ENCODE peak calls at places on chromosomes 6 and 20, in six cellular contexts. J is NB4, P is A549, Z is endothelial cell of umbilical vein, V is GM12878, E is HepG2. W is an unnamed sample.
A peak's percentile ranks its signal among the peaks of the same experiment; 100 is the strongest.

GRCh38 chr6:153160221-153160620 is 29.1 kb upstream of the RGS17 start:
- DNase-seq in J (no peak), P (no peak), Z (no peak), V (no peak), E (peak; percentile 64), W (no peak)

GRCh38 chr6:155528982-155529453 is 73.4 kb upstream of the NOX3 start:
- DNase-seq in J (peak; percentile 90), P (no peak), Z (peak; percentile 95), V (no peak), E (peak; percentile 95), W (no peak)

GRCh38 chr6:90216081-90216977 is 80.3 kb downstream of the BACH2 start:
- DNase-seq in J (peak; percentile 56), P (no peak), Z (peak; percentile 60), V (no peak), E (peak; percentile 33), W (no peak)

GRCh38 chr6:26536571-26537159 is 1.5 kb upstream of the HMGN4 start:
- DNase-seq in J (peak; percentile 32), P (no peak), Z (peak; percentile 58), V (no peak), E (peak; percentile 35), W (peak; percentile 71)

GRCh38 chr6:163398796-163399195 is 15.7 kb upstream of the QKI start:
- DNase-seq in J (peak; percentile 89), P (no peak), Z (no peak), V (no peak), E (no peak), W (no peak)

GRCh38 chr20:29874476-29875202 is 1382.8 kb upstream of the DEFB115 start:
- DNase-seq in J (no peak), P (no peak), Z (no peak), V (no peak), E (no peak), W (no peak)

GRCh38 chr20:45842169-45842812 is 8.7 kb downstream of the SNX21 start:
- DNase-seq in J (peak; percentile 34), P (no peak), Z (peak; percentile 43), V (peak; percentile 33), E (no peak), W (no peak)

GRCh38 chr6:113586413-113586812 is 270.7 kb upstream of the MARCKS start:
- DNase-seq in J (no peak), P (no peak), Z (no peak), V (no peak), E (no peak), W (no peak)

GRCh38 chr20:64222851-64223525 is 32.6 kb upstream of the PCMTD2 start:
- DNase-seq in J (no peak), P (no peak), Z (no peak), V (no peak), E (no peak), W (no peak)

GRCh38 chr6:113969888-113970807 is 800 bp downstream of the HDAC2 start:
- DNase-seq in J (peak; percentile 80), P (no peak), Z (peak; percentile 71), V (no peak), E (peak; percentile 48), W (peak; percentile 71)

GRCh38 chr20:57197352-57198198 is 68.9 kb downstream of the BMP7 start:
- DNase-seq in J (peak; percentile 22), P (no peak), Z (no peak), V (no peak), E (no peak), W (no peak)

GRCh38 chr6:47700051-47700450 is 1.7 kb downstream of the ADGRF4 start:
- DNase-seq in J (no peak), P (peak; percentile 9), Z (no peak), V (no peak), E (no peak), W (no peak)

GRCh38 chr20:24829649-24830370 is 119.3 kb upstream of the CST7 start:
- DNase-seq in J (no peak), P (no peak), Z (no peak), V (no peak), E (no peak), W (no peak)

GRCh38 chr20:56422131-56422823 is 10.2 kb downstream of the CASS4 start:
- DNase-seq in J (peak; percentile 85), P (peak; percentile 24), Z (peak; percentile 93), V (no peak), E (peak; percentile 81), W (no peak)

GRCh38 chr6:139508023-139508422 is 133.6 kb upstream of the CITED2 start:
- DNase-seq in J (peak; percentile 9), P (no peak), Z (no peak), V (no peak), E (peak; percentile 23), W (no peak)

GRCh38 chr6:169959129-169960002 is 207.9 kb downstream of the ERMARD start:
- DNase-seq in J (peak; percentile 92), P (no peak), Z (peak; percentile 26), V (no peak), E (no peak), W (no peak)

GRCh38 chr6:118890997-118891790 is 2.8 kb upstream of the ASF1A start:
- DNase-seq in J (peak; percentile 39), P (no peak), Z (no peak), V (no peak), E (no peak), W (no peak)

GRCh38 chr6:167730441-167730840 is 96.3 kb upstream of the AFDN start:
- DNase-seq in J (no peak), P (no peak), Z (no peak), V (no peak), E (no peak), W (no peak)
- TF ChIP-seq MYC in J (no peak), P (no peak), Z (no peak), V (no peak), E (no peak), W (no peak)

GRCh38 chr20:62792182-62792939 is 3.9 kb upstream of the MRGBP start:
- DNase-seq in J (no peak), P (no peak), Z (no peak), V (no peak), E (peak; percentile 48), W (no peak)

GRCh38 chr20:62792940-62793756 is 3.1 kb upstream of the MRGBP start:
- DNase-seq in J (no peak), P (no peak), Z (no peak), V (no peak), E (no peak), W (no peak)

GRCh38 chr20:62793757-62794006 is 2.6 kb upstream of the MRGBP start:
- DNase-seq in J (peak; percentile 42), P (no peak), Z (no peak), V (no peak), E (no peak), W (no peak)

GRCh38 chr20:62790075-62790474 is 6.2 kb upstream of the MRGBP start:
- DNase-seq in J (no peak), P (no peak), Z (no peak), V (no peak), E (no peak), W (no peak)

GRCh38 chr20:62791301-62792181 is 4.7 kb upstream of the MRGBP start:
- DNase-seq in J (peak; percentile 96), P (peak; percentile 92), Z (peak; percentile 94), V (no peak), E (peak; percentile 94), W (peak; percentile 70)
- TF ChIP-seq MYC in J (peak; percentile 93), P (no peak), Z (no peak), V (no peak), E (peak; percentile 68), W (no peak)

DNA sequence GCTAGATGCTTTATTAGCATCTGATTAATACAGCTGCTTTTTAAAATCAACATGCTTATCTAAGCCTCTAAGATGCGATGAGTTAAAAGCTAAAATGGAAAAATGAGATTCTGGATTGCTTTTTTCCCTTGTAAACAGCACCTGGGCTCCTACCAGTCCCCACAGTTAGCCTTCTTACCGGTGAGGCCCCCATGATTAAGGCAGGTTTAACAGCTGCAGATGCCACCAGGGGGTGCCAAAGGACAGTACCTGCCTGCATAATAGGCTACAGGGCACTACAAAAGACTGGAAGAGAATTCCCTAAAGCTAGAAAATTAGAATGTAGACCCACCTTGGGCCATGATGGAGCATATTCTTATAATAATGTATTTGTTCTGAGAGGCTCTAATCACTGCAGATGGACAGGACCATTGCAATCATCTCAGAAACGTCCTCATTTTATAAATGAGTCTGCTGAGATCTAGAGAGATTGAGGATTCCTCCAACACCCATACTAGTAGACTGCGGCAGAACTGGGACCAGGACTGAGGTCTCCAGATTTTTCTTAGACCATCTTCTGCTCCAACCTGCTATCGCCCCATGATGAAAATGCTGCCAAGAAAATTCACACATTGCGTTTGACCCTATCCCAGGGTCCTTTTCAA is 148.7 kb downstream of the RPS12 start:
- DNase-seq in J (peak; percentile 63), P (peak; percentile 38), Z (peak; percentile 82), V (no peak), E (peak; percentile 79), W (peak; percentile 77)
- TF ChIP-seq MYC in J (no peak), P (no peak), Z (no peak), V (no peak), E (no peak), W (no peak)

GRCh38 chr20:50003253-50003656 is 20.5 kb downstream of the SNAI1 start:
- DNase-seq in J (peak; percentile 96), P (no peak), Z (no peak), V (no peak), E (no peak), W (no peak)
- TF ChIP-seq MYC in J (peak; percentile 86), P (no peak), Z (no peak), V (no peak), E (no peak), W (no peak)

GRCh38 chr6:34795836-34796425 is 4.0 kb downstream of the BLTP3A start:
- DNase-seq in J (no peak), P (no peak), Z (peak; percentile 26), V (no peak), E (peak; percentile 28), W (no peak)
- TF ChIP-seq MYC in J (no peak), P (no peak), Z (no peak), V (no peak), E (no peak), W (no peak)

DNA sequence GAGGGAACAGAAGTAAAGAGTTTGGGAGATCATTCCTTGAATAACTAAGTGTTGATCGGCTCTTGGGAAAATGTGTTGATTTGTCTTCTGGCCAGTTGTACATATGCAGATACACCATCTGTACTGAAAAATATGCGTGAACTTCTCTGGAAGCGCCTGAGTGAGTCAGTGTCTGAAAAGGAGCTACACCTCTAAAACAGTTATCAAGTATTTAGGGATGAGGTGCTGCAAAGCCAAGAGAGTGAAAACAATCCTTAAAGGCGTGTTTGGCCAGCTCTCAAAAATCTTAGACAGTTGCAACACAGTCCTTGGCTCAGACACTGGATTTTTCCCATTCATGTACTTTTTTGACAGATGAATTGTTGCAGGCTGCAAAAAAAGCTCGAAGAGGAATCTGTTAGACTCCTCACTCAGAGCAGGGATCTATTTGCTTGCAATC is 61.3 kb downstream of the BMP6 start:
- DNase-seq in J (no peak), P (no peak), Z (peak; percentile 25), V (no peak), E (no peak), W (no peak)
- TF ChIP-seq MYC in J (no peak), P (no peak), Z (no peak), V (no peak), E (no peak), W (no peak)

GRCh38 chr6:7939864-7940228 is 29.3 kb upstream of the TXNDC5 start:
- DNase-seq in J (no peak), P (no peak), Z (no peak), V (no peak), E (no peak), W (no peak)

GRCh38 chr6:7939186-7939863 is 28.7 kb upstream of the TXNDC5 start:
- DNase-seq in J (no peak), P (no peak), Z (peak; percentile 14), V (no peak), E (no peak), W (no peak)

GRCh38 chr6:7933794-7934193 is 23.2 kb upstream of the TXNDC5 start:
- DNase-seq in J (no peak), P (no peak), Z (no peak), V (peak; percentile 45), E (no peak), W (no peak)

GRCh38 chr6:7938562-7939185 is 28.1 kb upstream of the TXNDC5 start:
- DNase-seq in J (peak; percentile 52), P (no peak), Z (peak; percentile 35), V (no peak), E (no peak), W (no peak)
- TF ChIP-seq MYC in J (no peak), P (no peak), Z (no peak), V (no peak), E (no peak), W (no peak)